ENCODE peak calls at places on chromosome 10, in six cellular contexts. E, V, B, Q, O and C are unnamed samples. For H3K9me3, the result is how much of the 10 kb centered on the place peaks cover.

GRCh38 chr10:112082134-112082533 is 101.4 kb downstream of the GPAM start:
- DNase-seq in E (peak), V (no peak), B (no peak), Q (peak), O (no peak), C (no peak)

GRCh38 chr10:97278491-97278989 is 13.9 kb downstream of the ARHGAP19 start:
- DNase-seq in E (no peak), V (no peak), B (no peak), Q (no peak), O (no peak), C (no peak)

GRCh38 chr10:92800122-92800521 is 48.2 kb upstream of the EXOC6 start:
- DNase-seq in E (no peak), V (no peak), B (no peak), Q (no peak), O (no peak), C (no peak)

GRCh38 chr10:71252195-71252594 is 39.8 kb downstream of the UNC5B start:
- DNase-seq in E (no peak), V (no peak), B (no peak), Q (peak), O (no peak), C (no peak)

GRCh38 chr10:43137971-43138756 is at the start of gene CSGALNACT2:
- DNase-seq in E (peak), V (peak), B (peak), Q (peak), O (peak), C (peak)

GRCh38 chr10:110852255-110852896 is 19.4 kb upstream of the PDCD4 start:
- DNase-seq in E (peak), V (no peak), B (no peak), Q (no peak), O (no peak), C (no peak)

GRCh38 chr10:95517536-95518454 is 43.4 kb downstream of the SORBS1 start:
- DNase-seq in E (no peak), V (no peak), B (no peak), Q (no peak), O (no peak), C (no peak)

GRCh38 chr10:14386202-14386593 is 55.5 kb upstream of the FRMD4A start:
- DNase-seq in E (no peak), V (no peak), B (no peak), Q (no peak), O (no peak), C (no peak)

GRCh38 chr10:62384447-62385081 is 10.4 kb downstream of the ZNF365 start:
- DNase-seq in E (no peak), V (no peak), B (no peak), Q (no peak), O (no peak), C (no peak)

GRCh38 chr10:62020362-62020730 is 118.8 kb downstream of the ARID5B start:
- DNase-seq in E (no peak), V (no peak), B (no peak), Q (no peak), O (no peak), C (no peak)

GRCh38 chr10:44986670-44987069 is 8.1 kb upstream of the DEPP1 start:
- DNase-seq in E (no peak), V (no peak), B (no peak), Q (no peak), O (no peak), C (no peak)

GRCh38 chr10:20659225-20659624 is 237.9 kb downstream of the NEBL start:
- DNase-seq in E (no peak), V (no peak), B (no peak), Q (no peak), O (no peak), C (no peak)

GRCh38 chr10:93379366-93380042 is 102.6 kb downstream of the MYOF start:
- DNase-seq in E (no peak), V (no peak), B (no peak), Q (no peak), O (no peak), C (no peak)

GRCh38 chr10:61896854-61897661 is 4.4 kb upstream of the ARID5B start:
- DNase-seq in E (peak), V (peak), B (peak), Q (peak), O (peak), C (peak)

GRCh38 chr10:113329121-113329596 is 223.7 kb upstream of the HABP2 start:
- DNase-seq in E (no peak), V (no peak), B (no peak), Q (no peak), O (no peak), C (no peak)

GRCh38 chr10:20257422-20257821 is 441.2 kb downstream of the PLXDC2 start:
- DNase-seq in E (no peak), V (no peak), B (no peak), Q (no peak), O (no peak), C (no peak)

GRCh38 chr10:110074986-110075664 is 67.3 kb downstream of the ADD3 start:
- DNase-seq in E (no peak), V (no peak), B (no peak), Q (no peak), O (no peak), C (no peak)

GRCh38 chr10:24097771-24098207 is 111.1 kb upstream of the KIAA1217 start:
- DNase-seq in E (no peak), V (no peak), B (no peak), Q (no peak), O (no peak), C (no peak)

GRCh38 chr10:102633848-102634247 is 10.4 kb upstream of the TRIM8 start:
- DNase-seq in E (no peak), V (no peak), B (no peak), Q (peak), O (no peak), C (peak)

GRCh38 chr10:132443998-132444876 is 47.2 kb downstream of the PWWP2B start:
- DNase-seq in E (peak), V (no peak), B (no peak), Q (peak), O (no peak), C (no peak)

GRCh38 chr10:128173383-128173782 is 47.2 kb upstream of the MKI67 start:
- DNase-seq in E (no peak), V (no peak), B (no peak), Q (no peak), O (no peak), C (no peak)

GRCh38 chr10:120644549-120645410 is 187.8 kb downstream of the PLPP4 start:
- DNase-seq in E (no peak), V (no peak), B (no peak), Q (no peak), O (no peak), C (no peak)

GRCh38 chr10:60461688-60462087 is 72.0 kb upstream of the ANK3 start:
- DNase-seq in E (no peak), V (no peak), B (no peak), Q (no peak), O (no peak), C (no peak)

DNA sequence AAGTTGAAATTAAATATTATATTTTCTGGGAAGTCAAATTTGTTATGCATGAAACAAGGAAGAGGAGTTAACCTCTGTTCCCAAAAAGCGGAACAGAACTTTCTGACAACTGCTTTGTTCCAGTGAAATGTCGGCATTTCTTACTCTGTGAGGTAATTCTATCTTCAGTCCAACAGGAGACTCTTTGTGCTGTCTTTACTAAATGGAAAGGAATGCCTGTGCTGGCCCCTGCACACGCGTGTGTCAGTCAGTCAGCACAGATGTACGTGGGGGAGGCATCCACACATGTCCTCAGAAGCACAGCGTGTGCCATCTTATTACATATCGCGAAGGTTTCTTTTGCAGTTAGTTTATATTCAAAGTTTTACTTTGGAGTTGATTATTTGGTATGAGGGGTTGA is 37.5 kb downstream of the NET1 start:
- DNase-seq in E (peak), V (peak), B (no peak), Q (no peak), O (no peak), C (no peak)
- H3K4me3 ChIP-seq in E (peak), V (peak), B (peak), Q (peak), O (no peak), C (peak)

DNA sequence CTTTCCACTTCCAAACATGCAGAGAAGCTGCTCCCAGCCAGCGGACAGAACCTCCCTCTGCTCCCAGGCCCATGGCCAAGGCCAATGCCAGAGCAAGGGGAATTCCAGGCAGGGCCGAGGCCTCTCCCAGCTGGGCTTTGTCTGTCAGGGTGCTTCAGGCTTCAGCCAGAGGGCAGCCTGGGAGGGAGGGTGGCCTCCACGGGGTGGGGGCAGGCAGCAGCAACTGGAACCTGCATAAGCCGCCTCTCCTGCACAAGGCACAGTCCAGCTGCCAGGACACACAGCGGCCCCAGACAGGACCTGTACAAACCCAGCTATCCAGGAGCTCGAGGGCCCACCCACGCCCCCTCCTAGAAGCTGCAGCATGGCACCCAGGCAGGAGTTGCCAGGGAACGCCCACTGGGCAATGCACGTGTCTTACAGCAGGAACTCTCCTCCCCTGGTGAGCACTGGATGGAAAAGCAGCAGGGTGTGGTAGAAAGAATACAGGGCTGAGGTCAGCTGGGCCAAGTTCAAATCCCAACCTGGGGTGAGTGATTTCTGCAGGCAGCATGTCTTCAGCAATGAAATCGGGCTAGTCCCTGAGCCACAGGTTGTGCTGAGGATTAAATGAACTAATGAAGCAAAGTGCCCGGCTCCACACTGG is 7.6 kb downstream of the FAM53B start:
- DNase-seq in E (peak), V (peak), B (peak), Q (peak), O (no peak), C (peak)
- H3K27ac ChIP-seq in E (peak), V (no peak), B (peak), Q (peak), O (no peak), C (peak)

GRCh38 chr10:9786101-9786500 is 1231.6 kb upstream of the CELF2 start:
- DNase-seq in E (no peak), V (no peak), B (no peak), Q (no peak), O (no peak), C (no peak)

GRCh38 chr10:9786576-9786975 is 1231.1 kb upstream of the CELF2 start:
- DNase-seq in E (no peak), V (no peak), B (no peak), Q (no peak), O (no peak), C (no peak)

GRCh38 chr10:9792181-9792580 is 1225.5 kb upstream of the CELF2 start:
- DNase-seq in E (no peak), V (no peak), B (no peak), Q (no peak), O (no peak), C (no peak)

DNA sequence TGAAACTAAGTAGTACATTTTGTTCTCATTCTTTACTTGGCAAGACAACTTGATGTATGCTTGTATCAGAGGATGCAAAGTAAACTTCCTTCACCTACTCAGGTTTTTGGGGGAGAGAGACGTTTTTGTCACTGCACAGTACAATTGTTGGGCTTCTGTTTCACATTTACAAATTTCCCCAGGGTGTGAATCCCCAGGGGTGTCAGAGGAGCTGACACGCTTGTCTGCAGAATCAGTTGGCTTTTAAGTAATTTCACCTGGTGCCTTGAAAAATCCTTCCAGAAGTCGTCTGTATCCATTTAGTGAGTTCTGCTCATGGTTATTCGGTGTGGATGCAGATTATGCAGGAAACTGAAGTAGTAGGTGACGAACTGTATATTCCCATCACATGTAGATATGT is 1227.7 kb upstream of the CELF2 start:
- DNase-seq in E (no peak), V (no peak), B (no peak), Q (no peak), O (no peak), C (no peak)
- H3K9me3 ChIP-seq in E (under half), V (under half), B (under half), Q (under half), O (under half), C (under half)

DNA sequence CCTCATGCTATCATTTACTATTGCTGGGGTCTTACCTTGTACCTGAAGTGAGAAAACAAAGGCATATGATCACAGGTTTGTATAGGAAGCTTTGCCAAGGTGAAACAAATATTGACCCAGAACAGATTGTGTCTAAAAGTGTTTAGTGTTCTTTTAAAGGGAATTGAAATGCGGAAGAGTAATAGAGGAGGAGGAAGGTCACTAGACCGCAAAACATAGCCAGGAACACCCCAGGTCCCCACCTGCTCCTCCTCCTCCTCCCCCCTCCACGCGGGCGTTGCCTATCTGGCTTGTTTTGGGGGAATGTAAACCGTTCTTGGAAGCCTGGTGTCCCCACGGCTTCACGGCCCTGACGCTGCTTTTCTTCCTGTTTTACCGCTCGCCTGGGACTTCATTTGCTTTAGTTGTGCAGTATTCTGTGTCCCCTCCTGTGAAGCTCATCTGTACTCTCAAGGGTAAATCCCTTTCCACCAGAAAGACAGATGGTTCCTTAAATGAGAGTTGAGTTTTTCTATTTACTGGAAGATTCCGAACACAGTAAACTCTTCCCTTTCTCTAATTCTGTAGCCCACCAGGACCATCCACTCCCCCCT is 80.9 kb upstream of the PFKP start:
- DNase-seq in E (no peak), V (no peak), B (no peak), Q (no peak), O (no peak), C (peak)
- H3K4me3 ChIP-seq in E (no peak), V (no peak), B (no peak), Q (no peak), O (no peak), C (no peak)

DNA sequence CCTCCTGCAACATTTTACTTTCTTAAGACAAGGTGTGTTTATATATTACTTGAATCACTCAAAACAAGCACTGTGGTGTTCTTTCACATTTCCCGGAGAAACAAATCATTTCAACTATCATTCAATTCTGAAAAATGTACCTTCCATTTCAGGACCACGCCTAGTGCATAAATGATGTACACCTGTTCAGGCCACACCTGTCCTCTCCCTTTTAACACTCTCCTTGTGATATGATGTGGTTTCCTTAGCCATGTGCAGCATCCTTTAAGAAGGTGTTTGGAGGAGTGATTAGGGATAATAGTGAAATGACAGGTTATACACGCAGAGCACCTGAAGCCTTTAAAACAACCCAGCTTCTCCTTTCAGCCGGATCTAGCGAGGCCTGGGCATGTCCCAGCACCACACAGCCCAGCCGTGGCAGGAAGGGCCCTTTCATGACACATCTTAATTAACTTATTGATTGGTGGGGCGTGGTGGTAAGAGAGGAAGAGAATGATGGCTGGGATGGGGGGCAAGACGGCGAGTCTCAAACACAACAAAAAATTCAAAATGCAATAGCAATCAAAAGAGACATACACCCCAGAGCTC is 26.9 kb downstream of the ABLIM1 start:
- DNase-seq in E (no peak), V (no peak), B (no peak), Q (no peak), O (no peak), C (no peak)
- H3K27ac ChIP-seq in E (peak), V (no peak), B (peak), Q (peak), O (no peak), C (peak)

GRCh38 chr10:18557960-18558359 is 93.4 kb downstream of the NSUN6 start:
- DNase-seq in E (no peak), V (no peak), B (no peak), Q (no peak), O (no peak), C (no peak)

GRCh38 chr10:18563003-18563726 is 88.2 kb downstream of the NSUN6 start:
- DNase-seq in E (no peak), V (no peak), B (no peak), Q (no peak), O (no peak), C (no peak)

GRCh38 chr10:18565006-18565405 is 86.4 kb downstream of the NSUN6 start:
- DNase-seq in E (no peak), V (no peak), B (no peak), Q (no peak), O (no peak), C (no peak)

GRCh38 chr10:18566177-18566576 is 85.2 kb downstream of the NSUN6 start:
- DNase-seq in E (no peak), V (no peak), B (no peak), Q (no peak), O (no peak), C (no peak)

DNA sequence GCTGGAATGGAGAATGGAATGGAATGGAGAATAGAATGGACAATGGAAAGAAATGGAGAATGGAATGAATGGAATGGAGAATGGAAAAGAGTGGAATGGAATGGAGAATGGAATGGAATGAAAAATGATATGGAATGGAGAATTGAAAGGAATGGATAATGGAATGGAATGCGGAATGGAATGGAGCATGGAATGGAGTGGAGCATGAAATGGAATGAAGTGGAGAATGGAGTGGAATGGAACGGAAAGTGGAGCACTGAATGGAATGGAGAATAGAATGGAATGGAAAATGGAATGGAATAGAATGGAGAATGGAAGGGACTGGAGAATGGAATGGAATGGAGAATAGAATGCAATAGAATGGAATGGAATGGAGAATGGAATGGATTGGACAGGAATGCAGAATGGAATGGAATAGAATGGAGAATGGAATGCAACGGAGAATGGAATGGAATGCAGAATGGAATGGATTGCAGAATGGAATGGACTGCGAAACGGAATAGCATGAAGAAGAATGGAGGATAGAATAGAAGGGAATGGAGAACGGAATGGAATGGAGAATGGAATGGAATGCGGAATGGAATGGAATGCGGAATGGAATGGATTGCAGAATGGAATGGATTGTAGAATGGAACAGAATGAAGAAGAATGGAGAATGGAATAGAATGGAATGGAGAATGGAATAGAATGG is 89.4 kb downstream of the NSUN6 start:
- DNase-seq in E (no peak), V (no peak), B (no peak), Q (no peak), O (no peak), C (no peak)
- H3K9me3 ChIP-seq in E (under half), V (under half), B (under half), Q (under half), O (under half), C (under half)